ENCODE peak calls at places on chromosomes 5 and 9, in eight cellular contexts. F is C1 segment of cervical spinal cord; B is choroid plexus epithelial cell; A is ecto neural progenitor cell; L is mammary epithelial cell; O is memory B cell; R is activated naive CD8-positive, alpha-beta T cell treated with anti-CD3 and anti-CD28 coated beads, Interleukin-2, amount 50 U/mL, for 24 hours; M is HuH-7. K is an unnamed sample.

GRCh38 chr5:66877843-66878242 is 281.6 kb downstream of the MAST4 start:
- DNase-seq in F (no peak), B (peak), A (no peak), L (peak), O (no peak), R (no peak), M (no peak), K (no peak)

GRCh38 chr5:111517853-111518501 is 5.6 kb upstream of the STARD4 start:
- DNase-seq in F (no peak), B (no peak), A (no peak), L (no peak), O (no peak), R (no peak), M (no peak), K (no peak)

GRCh38 chr9:4303002-4303401 is 3.1 kb upstream of the GLIS3 start:
- DNase-seq in F (no peak), B (peak), A (no peak), L (no peak), O (no peak), R (no peak), M (no peak), K (no peak)

GRCh38 chr9:79664375-79664825 is 92.6 kb downstream of the TLE4 start:
- DNase-seq in F (no peak), B (no peak), A (no peak), L (no peak), O (no peak), R (no peak), M (no peak), K (no peak)

GRCh38 chr9:86741311-86742215 is 205.7 kb downstream of the GAS1 start:
- DNase-seq in F (no peak), B (peak), A (no peak), L (peak), O (no peak), R (no peak), M (no peak), K (no peak)

GRCh38 chr9:17509698-17510097 is 69.2 kb upstream of the SH3GL2 start:
- DNase-seq in F (no peak), B (peak), A (no peak), L (no peak), O (no peak), R (no peak), M (no peak), K (no peak)

GRCh38 chr5:150672237-150672883 is 11.3 kb downstream of the MYOZ3 start:
- DNase-seq in F (no peak), B (no peak), A (peak), L (peak), O (no peak), R (peak), M (peak), K (peak)

GRCh38 chr5:68251386-68251785 is 35.8 kb downstream of the PIK3R1 start:
- DNase-seq in F (no peak), B (peak), A (no peak), L (no peak), O (no peak), R (peak), M (no peak), K (peak)

GRCh38 chr9:96453625-96454024 is 3.7 kb downstream of the HABP4 start:
- DNase-seq in F (no peak), B (peak), A (no peak), L (peak), O (no peak), R (no peak), M (peak), K (no peak)

GRCh38 chr5:40480392-40480791 is 199.3 kb upstream of the PTGER4 start:
- DNase-seq in F (no peak), B (no peak), A (no peak), L (no peak), O (no peak), R (peak), M (no peak), K (no peak)

GRCh38 chr5:107248065-107248695 is 422.6 kb downstream of the EFNA5 start:
- DNase-seq in F (peak), B (peak), A (peak), L (peak), O (no peak), R (peak), M (peak), K (peak)

GRCh38 chr9:70772591-70772990 is 348.8 kb downstream of the TRPM3 start:
- DNase-seq in F (no peak), B (no peak), A (no peak), L (no peak), O (no peak), R (no peak), M (no peak), K (no peak)

GRCh38 chr5:177023247-177023703 is 779 bp downstream of the ZNF346 start:
- DNase-seq in F (peak), B (peak), A (peak), L (peak), O (no peak), R (peak), M (peak), K (peak)

GRCh38 chr5:55694152-55694830 is 17.8 kb downstream of the SLC38A9 start:
- DNase-seq in F (no peak), B (peak), A (no peak), L (peak), O (no peak), R (no peak), M (no peak), K (no peak)

GRCh38 chr9:133612051-133612450 is 2.9 kb upstream of the FAM163B start:
- DNase-seq in F (no peak), B (no peak), A (no peak), L (no peak), O (no peak), R (no peak), M (no peak), K (no peak)

GRCh38 chr5:80689627-80690026 is 34.8 kb upstream of the DHFR start:
- DNase-seq in F (no peak), B (no peak), A (no peak), L (no peak), O (no peak), R (no peak), M (no peak), K (no peak)

GRCh38 chr9:136588663-136589464 is 43.0 kb upstream of the NOTCH1 start:
- DNase-seq in F (no peak), B (peak), A (no peak), L (no peak), O (no peak), R (peak), M (no peak), K (peak)

GRCh38 chr9:1429328-1429727 is 379.2 kb downstream of the DMRT2 start:
- DNase-seq in F (no peak), B (peak), A (no peak), L (no peak), O (no peak), R (no peak), M (peak), K (no peak)

GRCh38 chr9:5553211-5553610 is 42.9 kb downstream of the PDCD1LG2 start:
- DNase-seq in F (no peak), B (peak), A (no peak), L (no peak), O (no peak), R (no peak), M (no peak), K (no peak)